ENCODE peak calls at places on chromosomes 7 and 10, in five cellular contexts. A is CD4-positive, alpha-beta T cell; O is esophagus squamous epithelium; B is A549; R is small intestine. J is an unnamed sample. For H3K9me3, the result is how much of the 10 kb centered on the place peaks cover.

GRCh38 chr7:6652446-6653011 is 15.4 kb downstream of the ZNF316 start:
- DNase-seq in R (no peak), B (no peak), O (no peak), A (no peak), J (no peak)

GRCh38 chr7:19928247-19928646 is 154.8 kb upstream of the TMEM196 start:
- DNase-seq in R (no peak), O (no peak), A (no peak), B (peak), J (no peak)

GRCh38 chr7:149477494-149478443 is 16.9 kb upstream of the ZNF777 start:
- DNase-seq in A (no peak), R (no peak), O (no peak), B (no peak), J (no peak)

GRCh38 chr10:50510517-50511473 is 113.0 kb downstream of the SGMS1 start:
- DNase-seq in B (no peak), R (no peak), A (no peak), O (no peak), J (no peak)

GRCh38 chr10:61301560-61301959 is 151.6 kb downstream of the TMEM26 start:
- DNase-seq in B (no peak), O (no peak), A (no peak), R (no peak), J (no peak)

GRCh38 chr10:541041-541440 is 148.4 kb downstream of the DIP2C start:
- DNase-seq in B (no peak), R (no peak), O (no peak), A (no peak), J (no peak)

GRCh38 chr10:104441601-104442000 is 88.0 kb downstream of the CFAP58 start:
- DNase-seq in O (no peak), B (no peak), R (no peak), A (no peak), J (no peak)

GRCh38 chr10:33160151-33160550 is 174.3 kb downstream of the NRP1 start:
- DNase-seq in O (no peak), B (no peak), A (no peak), R (no peak), J (no peak)

GRCh38 chr7:27151341-27151944 is 940 bp downstream of the HOXA3 start:
- DNase-seq in R (no peak), A (no peak), O (no peak), B (no peak), J (no peak)

GRCh38 chr7:12291870-12292269 is 80.8 kb downstream of the TMEM106B start:
- DNase-seq in R (peak), B (no peak), O (no peak), A (no peak), J (no peak)

GRCh38 chr10:17213646-17214349 is 12.3 kb upstream of the TRDMT1 start:
- DNase-seq in B (no peak), O (no peak), R (no peak), A (no peak), J (no peak)

GRCh38 chr7:95800787-95801186 is 28.4 kb downstream of the DYNC1I1 start:
- DNase-seq in A (no peak), B (no peak), O (no peak), R (no peak), J (no peak)

GRCh38 chr10:62652114-62652513 is 152.4 kb upstream of the ADO start:
- DNase-seq in O (no peak), B (no peak), A (no peak), R (no peak), J (no peak)
- H3K9me3 ChIP-seq in O (under half), B (under half), A (under half), R (under half), J (under half)

GRCh38 chr7:158261362-158262235 is 326.0 kb downstream of the PTPRN2 start:
- DNase-seq in B (no peak), R (no peak), O (no peak), A (no peak), J (no peak)
- H3K9me3 ChIP-seq in B (under half), R (under half), O (under half), A (under half), J (under half)

DNA sequence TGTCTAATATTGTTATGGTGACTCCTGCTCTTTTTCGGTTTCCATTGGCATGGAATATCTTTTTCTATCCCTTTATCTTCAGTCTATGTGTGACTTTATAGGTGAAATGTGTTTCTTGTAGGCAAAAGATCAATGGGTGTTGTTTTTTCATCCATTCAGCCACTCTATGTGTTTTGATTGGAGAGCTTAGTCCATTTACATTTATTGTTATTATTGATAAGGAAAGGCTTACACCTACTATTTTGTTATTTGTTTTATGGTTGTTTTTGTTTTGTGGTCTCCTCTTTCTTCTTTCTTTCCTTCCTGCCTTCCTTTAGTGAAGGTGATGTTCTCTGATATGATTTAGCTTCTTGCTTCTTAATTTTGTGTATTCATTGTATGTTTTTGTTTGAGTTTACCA is 414.3 kb downstream of the ADRA2A start:
- DNase-seq in O (no peak), A (no peak), R (no peak), B (no peak), J (no peak)
- H3K9me3 ChIP-seq in O (under half), A (under half), R (under half), B (under half), J (under half)

DNA sequence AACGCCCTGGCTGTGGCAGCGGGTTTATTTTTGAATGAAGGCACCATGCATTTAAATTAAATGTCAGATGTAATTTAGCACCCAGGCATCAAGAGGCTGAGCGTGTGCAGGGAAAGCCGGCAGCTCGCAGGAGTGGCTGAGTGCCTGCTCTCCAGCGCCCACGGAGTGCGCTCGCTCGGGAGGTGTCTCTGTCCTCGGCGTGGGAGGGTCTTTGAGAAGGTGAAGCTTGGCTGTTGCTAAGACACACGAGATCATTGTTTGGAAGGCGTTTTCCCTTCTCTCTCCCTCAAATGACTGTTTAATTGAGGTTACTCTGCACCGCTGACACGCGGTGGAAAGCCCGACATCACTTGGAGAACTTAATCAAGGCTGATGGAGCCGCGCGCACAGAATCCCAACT is 414.5 kb downstream of the DNAJB6 start:
- DNase-seq in O (no peak), B (no peak), A (no peak), R (no peak), J (no peak)
- H3K9me3 ChIP-seq in O (under half), B (under half), A (under half), R (under half), J (under half)

GRCh38 chr7:156929789-156930539 is 19.5 kb upstream of the NOM1 start:
- DNase-seq in B (no peak), A (no peak), R (no peak), O (no peak), J (peak)

GRCh38 chr7:156932006-156932405 is 17.5 kb upstream of the NOM1 start:
- DNase-seq in O (no peak), A (no peak), B (peak), R (no peak), J (no peak)

GRCh38 chr7:156928406-156928747 is 21.1 kb upstream of the NOM1 start:
- DNase-seq in A (no peak), B (no peak), R (no peak), O (no peak), J (no peak)

DNA sequence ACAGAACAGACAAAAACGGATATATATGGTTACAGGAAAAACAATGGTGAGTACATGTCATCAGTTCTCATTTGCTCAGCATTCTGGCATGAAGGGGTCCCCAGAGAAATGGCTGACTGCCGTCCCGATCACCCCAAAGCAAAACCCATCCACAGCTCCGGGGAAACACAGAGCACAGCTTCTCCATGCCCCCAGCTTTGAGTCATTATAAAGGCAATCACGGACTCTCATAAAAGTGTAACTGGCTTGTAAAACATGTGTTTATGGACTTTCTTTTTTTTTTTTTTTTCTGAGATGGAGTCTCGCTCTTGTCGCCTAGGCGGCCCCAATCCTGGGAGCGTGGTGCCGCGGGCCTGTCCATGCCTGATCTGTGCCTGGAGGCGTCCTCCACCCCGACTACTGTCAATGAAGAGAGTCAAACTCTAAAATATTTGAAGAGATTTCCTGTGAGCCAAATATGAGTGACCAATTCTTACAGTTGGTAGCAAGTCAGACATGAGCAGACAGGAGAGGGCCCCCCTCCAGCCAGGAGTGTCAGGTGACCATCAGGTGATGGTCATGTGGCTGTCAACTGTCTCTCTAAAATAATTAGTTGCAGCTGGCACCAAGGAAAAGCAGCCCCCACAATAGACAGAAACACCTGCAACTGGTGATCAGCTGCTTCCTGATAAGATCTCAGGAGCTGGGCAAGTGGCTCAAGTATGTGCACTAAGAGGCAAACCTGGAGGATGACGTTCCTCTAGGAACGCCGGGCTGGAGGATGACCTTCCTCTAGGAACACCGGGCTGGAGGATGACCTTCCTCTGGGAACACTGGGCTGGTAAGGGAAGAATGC is 21.7 kb upstream of the NOM1 start:
- DNase-seq in A (no peak), B (no peak), O (no peak), R (no peak), J (no peak)
- H3K9me3 ChIP-seq in A (under half), B (under half), O (under half), R (under half), J (under half)

GRCh38 chr10:48378675-48379074 is 72.2 kb downstream of the MAPK8 start:
- DNase-seq in O (no peak), B (no peak), A (no peak), R (no peak), J (no peak)
- H3K9me3 ChIP-seq in O (under half), B (under half), A (under half), R (under half), J (under half)

DNA sequence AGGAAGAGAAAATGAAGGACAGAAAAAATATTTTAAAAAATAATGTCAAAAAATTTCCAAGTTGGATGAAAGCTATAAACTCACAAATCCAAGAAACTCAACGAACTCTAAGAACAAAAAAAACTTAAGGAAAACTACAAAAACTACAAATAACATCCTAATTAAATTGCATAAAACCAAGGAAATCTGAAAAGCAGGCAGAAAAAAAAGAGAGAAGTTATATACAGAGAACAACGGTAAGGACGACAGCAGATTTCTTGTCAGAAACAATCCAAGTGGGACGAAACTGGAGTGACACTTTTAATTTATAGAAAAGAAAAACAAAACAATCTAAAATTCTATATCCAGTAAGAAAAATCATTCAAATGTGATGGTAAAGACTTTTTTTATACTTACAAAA is 122.2 kb upstream of the LYZL1 start:
- DNase-seq in O (no peak), A (no peak), B (no peak), R (no peak), J (no peak)
- H3K9me3 ChIP-seq in O (under half), A (under half), B (under half), R (under half), J (under half)

DNA sequence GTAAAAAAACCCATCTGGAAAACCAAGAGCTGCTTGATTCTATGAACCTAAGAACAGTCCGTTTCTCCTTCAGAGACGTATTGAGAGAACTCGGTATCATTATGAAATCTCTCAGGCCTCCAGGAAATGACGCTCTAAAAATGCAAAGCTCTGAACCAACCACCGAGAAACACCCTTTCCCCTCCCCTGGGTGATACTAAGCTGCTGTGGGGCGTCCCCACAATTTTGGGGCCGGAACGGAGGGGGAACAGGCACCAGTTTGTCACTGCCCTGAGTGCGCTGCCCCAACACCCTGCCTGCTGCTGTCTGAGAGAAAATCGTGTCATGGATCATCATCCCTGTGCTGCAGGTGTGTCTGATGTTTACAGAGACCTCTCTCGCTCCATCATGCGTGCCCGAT is 509.5 kb downstream of the DNAJB6 start:
- DNase-seq in O (no peak), R (no peak), A (no peak), B (no peak), J (no peak)
- H3K9me3 ChIP-seq in O (under half), R (under half), A (under half), B (under half), J (under half)

J was measured in T-helper 17 cell.